ENCODE peak calls at places on chromosomes 5 and 9, in six cellular contexts. One of them, this sample, is unnamed.

GRCh38 chr9:127308559-127309429 is 44.2 kb downstream of the GARNL3 start:
- DNase-seq in WTC11: no peak
- DNase-seq in A549: peak; percentile 42
- DNase-seq in endothelial cell of umbilical vein: no peak
- DNase-seq in HCT116: no peak
- DNase-seq in SK-N-SH: peak; percentile 42
- DNase-seq in this sample: peak; percentile 53

GRCh38 chr5:96870094-96871021 is 5.9 kb upstream of the ERAP2 start:
- DNase-seq in HCT116: no peak
- DNase-seq in SK-N-SH: no peak
- DNase-seq in A549: no peak
- DNase-seq in WTC11: no peak
- DNase-seq in endothelial cell of umbilical vein: no peak
- DNase-seq in this sample: no peak

GRCh38 chr5:14190194-14191164 is 47.3 kb downstream of the TRIO start:
- DNase-seq in HCT116: peak; percentile 73
- DNase-seq in endothelial cell of umbilical vein: peak; percentile 93
- DNase-seq in A549: peak; percentile 85
- DNase-seq in WTC11: no peak
- DNase-seq in SK-N-SH: no peak
- DNase-seq in this sample: no peak

GRCh38 chr5:64807505-64807904 is 38.8 kb downstream of the CWC27 start:
- DNase-seq in SK-N-SH: no peak
- DNase-seq in HCT116: no peak
- DNase-seq in A549: no peak
- DNase-seq in WTC11: no peak
- DNase-seq in endothelial cell of umbilical vein: no peak
- DNase-seq in this sample: no peak

GRCh38 chr5:146877783-146878470 is 630 bp downstream of the PPP2R2B start:
- DNase-seq in HCT116: no peak
- DNase-seq in WTC11: peak; percentile 65
- DNase-seq in SK-N-SH: peak; percentile 79
- DNase-seq in endothelial cell of umbilical vein: no peak
- DNase-seq in A549: no peak
- DNase-seq in this sample: no peak

GRCh38 chr9:16414451-16414850 is 456.0 kb downstream of the BNC2 start:
- DNase-seq in HCT116: no peak
- DNase-seq in A549: peak; percentile 90
- DNase-seq in SK-N-SH: no peak
- DNase-seq in WTC11: no peak
- DNase-seq in endothelial cell of umbilical vein: no peak
- DNase-seq in this sample: no peak

GRCh38 chr5:66529182-66529581 is 67.0 kb upstream of the MAST4 start:
- DNase-seq in endothelial cell of umbilical vein: no peak
- DNase-seq in WTC11: peak; percentile 51
- DNase-seq in HCT116: no peak
- DNase-seq in SK-N-SH: no peak
- DNase-seq in A549: no peak
- DNase-seq in this sample: no peak

GRCh38 chr5:78598973-78599372 is 49.6 kb downstream of the LHFPL2 start:
- DNase-seq in endothelial cell of umbilical vein: no peak
- DNase-seq in SK-N-SH: no peak
- DNase-seq in A549: no peak
- DNase-seq in HCT116: no peak
- DNase-seq in WTC11: no peak
- DNase-seq in this sample: no peak

GRCh38 chr5:59758566-59758965 is 135.0 kb downstream of the PDE4D start:
- DNase-seq in endothelial cell of umbilical vein: peak; percentile 55
- DNase-seq in A549: no peak
- DNase-seq in HCT116: no peak
- DNase-seq in WTC11: no peak
- DNase-seq in SK-N-SH: no peak
- DNase-seq in this sample: no peak

GRCh38 chr5:112776301-112776856 is 38.7 kb downstream of the APC start:
- DNase-seq in SK-N-SH: no peak
- DNase-seq in endothelial cell of umbilical vein: no peak
- DNase-seq in A549: no peak
- DNase-seq in WTC11: no peak
- DNase-seq in HCT116: no peak
- DNase-seq in this sample: no peak

GRCh38 chr5:55816342-55816741 is 34.8 kb upstream of the IL31RA start:
- DNase-seq in A549: peak; percentile 38
- DNase-seq in WTC11: no peak
- DNase-seq in HCT116: no peak
- DNase-seq in endothelial cell of umbilical vein: no peak
- DNase-seq in SK-N-SH: no peak
- DNase-seq in this sample: no peak

GRCh38 chr5:41748631-41749030 is 121.6 kb downstream of the OXCT1 start:
- DNase-seq in SK-N-SH: no peak
- DNase-seq in A549: no peak
- DNase-seq in endothelial cell of umbilical vein: no peak
- DNase-seq in WTC11: no peak
- DNase-seq in HCT116: peak; percentile 41
- DNase-seq in this sample: no peak

GRCh38 chr5:126403871-126404270 is 19.3 kb upstream of the GRAMD2B start:
- DNase-seq in SK-N-SH: no peak
- DNase-seq in endothelial cell of umbilical vein: peak; percentile 32
- DNase-seq in HCT116: no peak
- DNase-seq in WTC11: no peak
- DNase-seq in A549: no peak
- DNase-seq in this sample: no peak

GRCh38 chr9:83962165-83962564 is 17.9 kb downstream of the HNRNPK start:
- DNase-seq in WTC11: no peak
- DNase-seq in SK-N-SH: no peak
- DNase-seq in A549: peak; percentile 70
- DNase-seq in HCT116: no peak
- DNase-seq in endothelial cell of umbilical vein: no peak
- DNase-seq in this sample: no peak

GRCh38 chr5:96823900-96824351 is 16.2 kb upstream of the ERAP1 start:
- DNase-seq in HCT116: no peak
- DNase-seq in A549: peak; percentile 53
- DNase-seq in endothelial cell of umbilical vein: peak; percentile 60
- DNase-seq in SK-N-SH: peak; percentile 51
- DNase-seq in WTC11: no peak
- DNase-seq in this sample: peak; percentile 25

GRCh38 chr9:123111977-123112869 is 78.8 kb downstream of the GPR21 start:
- DNase-seq in HCT116: no peak
- DNase-seq in A549: no peak
- DNase-seq in SK-N-SH: no peak
- DNase-seq in endothelial cell of umbilical vein: no peak
- DNase-seq in WTC11: peak; percentile 53
- DNase-seq in this sample: no peak

GRCh38 chr9:97959585-97959984 is 21.6 kb upstream of the HEMGN start:
- DNase-seq in endothelial cell of umbilical vein: no peak
- DNase-seq in SK-N-SH: no peak
- DNase-seq in HCT116: no peak
- DNase-seq in A549: no peak
- DNase-seq in WTC11: no peak
- DNase-seq in this sample: no peak

GRCh38 chr5:33321026-33321425 is 119.7 kb upstream of the TARS1 start:
- DNase-seq in SK-N-SH: no peak
- DNase-seq in A549: peak; percentile 23
- DNase-seq in endothelial cell of umbilical vein: peak; percentile 98
- DNase-seq in HCT116: no peak
- DNase-seq in WTC11: no peak
- DNase-seq in this sample: no peak

GRCh38 chr9:35508069-35508468 is 18.2 kb downstream of the RUSC2 start:
- DNase-seq in endothelial cell of umbilical vein: no peak
- DNase-seq in WTC11: no peak
- DNase-seq in SK-N-SH: no peak
- DNase-seq in A549: no peak
- DNase-seq in HCT116: no peak
- DNase-seq in this sample: no peak

GRCh38 chr9:27548055-27548741 is 18.6 kb upstream of the MOB3B start:
- DNase-seq in HCT116: peak; percentile 19
- DNase-seq in endothelial cell of umbilical vein: peak; percentile 41
- DNase-seq in SK-N-SH: peak; percentile 38
- DNase-seq in A549: peak; percentile 45
- DNase-seq in WTC11: no peak
- DNase-seq in this sample: no peak

GRCh38 chr5:77630246-77631165 is 8.0 kb downstream of the OTP start:
- DNase-seq in HCT116: peak; percentile 61
- DNase-seq in A549: peak; percentile 83
- DNase-seq in WTC11: peak; percentile 76
- DNase-seq in SK-N-SH: peak; percentile 82
- DNase-seq in endothelial cell of umbilical vein: no peak
- DNase-seq in this sample: peak; percentile 33

GRCh38 chr5:145685417-145685816 is 149.7 kb downstream of the PRELID2 start:
- DNase-seq in endothelial cell of umbilical vein: no peak
- DNase-seq in HCT116: no peak
- DNase-seq in SK-N-SH: no peak
- DNase-seq in A549: no peak
- DNase-seq in WTC11: no peak
- DNase-seq in this sample: no peak

DNA sequence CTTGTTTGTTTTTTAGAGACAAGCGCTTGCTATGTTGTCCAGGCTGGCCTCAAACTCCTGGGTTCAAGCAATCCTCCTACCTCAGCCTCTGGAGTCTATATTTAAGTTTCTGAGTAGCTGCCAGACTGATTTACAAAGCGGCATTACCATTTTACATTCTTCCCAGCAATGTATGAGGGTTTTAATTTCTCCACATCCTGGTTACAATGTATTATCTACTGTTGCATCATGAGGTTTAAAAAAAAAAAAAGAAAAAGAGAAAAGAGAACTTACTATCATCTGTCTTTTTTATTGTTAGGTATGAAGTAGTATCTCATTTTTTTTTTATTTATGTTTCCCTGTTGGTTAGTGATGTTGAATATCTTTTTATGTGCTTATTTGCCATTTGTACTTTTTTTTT is 18.9 kb upstream of the CLINT1 start:
- DNase-seq in HCT116: no peak
- DNase-seq in A549: no peak
- DNase-seq in endothelial cell of umbilical vein: no peak
- DNase-seq in WTC11: no peak
- DNase-seq in SK-N-SH: no peak
- DNase-seq in this sample: no peak
- TF ChIP-seq MAX in HCT116: no peak
- TF ChIP-seq MAX in A549: no peak
- TF ChIP-seq MAX in endothelial cell of umbilical vein: no peak
- TF ChIP-seq MAX in WTC11: no peak
- TF ChIP-seq MAX in SK-N-SH: no peak
- TF ChIP-seq MAX in this sample: no peak

GRCh38 chr5:132353593-132353992 is 15.9 kb upstream of the SLC22A5 start:
- DNase-seq in A549: no peak
- DNase-seq in SK-N-SH: no peak
- DNase-seq in WTC11: no peak
- DNase-seq in HCT116: no peak
- DNase-seq in endothelial cell of umbilical vein: no peak
- DNase-seq in this sample: no peak

GRCh38 chr5:132358760-132359159 is 10.8 kb upstream of the SLC22A5 start:
- DNase-seq in WTC11: no peak
- DNase-seq in A549: no peak
- DNase-seq in endothelial cell of umbilical vein: no peak
- DNase-seq in SK-N-SH: no peak
- DNase-seq in HCT116: no peak
- DNase-seq in this sample: no peak

GRCh38 chr5:132354828-132355765 is 14.4 kb upstream of the SLC22A5 start:
- DNase-seq in HCT116: no peak
- DNase-seq in A549: no peak
- DNase-seq in endothelial cell of umbilical vein: no peak
- DNase-seq in WTC11: no peak
- DNase-seq in SK-N-SH: no peak
- DNase-seq in this sample: no peak

GRCh38 chr5:132354381-132354780 is 15.1 kb upstream of the SLC22A5 start:
- DNase-seq in SK-N-SH: no peak
- DNase-seq in endothelial cell of umbilical vein: no peak
- DNase-seq in WTC11: no peak
- DNase-seq in A549: no peak
- DNase-seq in HCT116: no peak
- DNase-seq in this sample: no peak
- TF ChIP-seq MAX in SK-N-SH: no peak
- TF ChIP-seq MAX in endothelial cell of umbilical vein: no peak
- TF ChIP-seq MAX in WTC11: no peak
- TF ChIP-seq MAX in A549: no peak
- TF ChIP-seq MAX in HCT116: no peak
- TF ChIP-seq MAX in this sample: no peak

GRCh38 chr5:90849939-90850338 is 291.3 kb downstream of the ADGRV1 start:
- DNase-seq in endothelial cell of umbilical vein: no peak
- DNase-seq in HCT116: no peak
- DNase-seq in A549: no peak
- DNase-seq in WTC11: no peak
- DNase-seq in SK-N-SH: no peak
- DNase-seq in this sample: no peak

GRCh38 chr5:90855296-90855990 is 296.8 kb downstream of the ADGRV1 start:
- DNase-seq in WTC11: no peak
- DNase-seq in HCT116: no peak
- DNase-seq in SK-N-SH: no peak
- DNase-seq in A549: no peak
- DNase-seq in endothelial cell of umbilical vein: peak; percentile 7
- DNase-seq in this sample: no peak

GRCh38 chr5:90853759-90854515 is 295.3 kb downstream of the ADGRV1 start:
- DNase-seq in WTC11: no peak
- DNase-seq in endothelial cell of umbilical vein: peak; percentile 74
- DNase-seq in HCT116: no peak
- DNase-seq in SK-N-SH: no peak
- DNase-seq in A549: no peak
- DNase-seq in this sample: no peak
- TF ChIP-seq MAX in WTC11: no peak
- TF ChIP-seq MAX in endothelial cell of umbilical vein: no peak
- TF ChIP-seq MAX in HCT116: no peak
- TF ChIP-seq MAX in SK-N-SH: no peak
- TF ChIP-seq MAX in A549: no peak
- TF ChIP-seq MAX in this sample: no peak

GRCh38 chr9:124870723-124871122 is 8.8 kb downstream of the ARPC5L start:
- DNase-seq in A549: no peak
- DNase-seq in HCT116: no peak
- DNase-seq in endothelial cell of umbilical vein: no peak
- DNase-seq in WTC11: no peak
- DNase-seq in SK-N-SH: no peak
- DNase-seq in this sample: no peak

GRCh38 chr9:124875501-124875900 is 13.6 kb downstream of the ARPC5L start:
- DNase-seq in SK-N-SH: no peak
- DNase-seq in WTC11: no peak
- DNase-seq in endothelial cell of umbilical vein: no peak
- DNase-seq in HCT116: no peak
- DNase-seq in A549: no peak
- DNase-seq in this sample: no peak

GRCh38 chr9:124869986-124870560 is 8.1 kb downstream of the ARPC5L start:
- DNase-seq in HCT116: no peak
- DNase-seq in endothelial cell of umbilical vein: peak; percentile 81
- DNase-seq in WTC11: no peak
- DNase-seq in A549: no peak
- DNase-seq in SK-N-SH: no peak
- DNase-seq in this sample: peak; percentile 49

GRCh38 chr9:124871156-124871561 is 9.2 kb downstream of the ARPC5L start:
- DNase-seq in SK-N-SH: no peak
- DNase-seq in WTC11: no peak
- DNase-seq in HCT116: no peak
- DNase-seq in A549: no peak
- DNase-seq in endothelial cell of umbilical vein: no peak
- DNase-seq in this sample: no peak

DNA sequence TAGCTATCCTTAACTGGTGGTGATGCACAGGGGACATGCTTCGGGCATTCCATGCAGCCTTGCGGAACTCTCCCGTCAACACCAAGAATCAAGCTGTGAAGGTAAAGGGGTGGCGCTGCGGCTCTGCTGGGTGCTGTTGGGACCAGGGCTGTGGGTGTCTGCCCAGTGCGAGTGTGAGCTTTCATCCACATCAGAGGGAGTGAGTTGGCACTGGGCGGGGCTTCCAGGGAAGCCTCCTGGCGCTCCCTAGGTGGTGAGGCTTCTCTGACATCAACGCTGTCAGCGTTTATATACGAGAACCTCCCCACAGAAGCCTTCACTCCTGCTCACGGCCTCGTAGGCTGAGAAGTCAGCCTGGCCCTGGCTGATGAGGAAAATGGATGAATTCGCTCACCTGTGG is 11.7 kb downstream of the ARPC5L start:
- DNase-seq in A549: no peak
- DNase-seq in WTC11: no peak
- DNase-seq in endothelial cell of umbilical vein: no peak
- DNase-seq in HCT116: no peak
- DNase-seq in SK-N-SH: no peak
- DNase-seq in this sample: no peak
- TF ChIP-seq MAX in A549: no peak
- TF ChIP-seq MAX in WTC11: no peak
- TF ChIP-seq MAX in endothelial cell of umbilical vein: no peak
- TF ChIP-seq MAX in HCT116: no peak
- TF ChIP-seq MAX in SK-N-SH: no peak
- TF ChIP-seq MAX in this sample: no peak